ENCODE peak calls at places on chromosome 1, in five cellular contexts. One of them, this sample, is unnamed.

GRCh38 chr1:29497395-29498125 is 261.2 kb downstream of the PTPRU start:
- DNase-seq in stomach: peak; percentile 1
- DNase-seq in HCT116: no peak
- DNase-seq in heart left ventricle: no peak
- DNase-seq in lower leg skin: peak; percentile 59
- DNase-seq in this sample: no peak

GRCh38 chr1:116411784-116412479 is 38.9 kb downstream of the ATP1A1 start:
- DNase-seq in lower leg skin: peak; percentile 71
- DNase-seq in heart left ventricle: no peak
- DNase-seq in stomach: no peak
- DNase-seq in HCT116: no peak
- DNase-seq in this sample: no peak

GRCh38 chr1:180353930-180354329 is 123.9 kb downstream of the LHX4 start:
- DNase-seq in HCT116: no peak
- DNase-seq in lower leg skin: no peak
- DNase-seq in stomach: no peak
- DNase-seq in heart left ventricle: no peak
- DNase-seq in this sample: no peak

GRCh38 chr1:41226816-41227215 is 15.3 kb downstream of the SCMH1 start:
- DNase-seq in heart left ventricle: no peak
- DNase-seq in HCT116: no peak
- DNase-seq in lower leg skin: no peak
- DNase-seq in stomach: no peak
- DNase-seq in this sample: no peak

GRCh38 chr1:9260086-9260766 is 25.7 kb downstream of the H6PD start:
- DNase-seq in stomach: no peak
- DNase-seq in heart left ventricle: no peak
- DNase-seq in lower leg skin: no peak
- DNase-seq in HCT116: no peak
- DNase-seq in this sample: no peak

GRCh38 chr1:36845802-36846201 is 188.5 kb downstream of the GRIK3 start:
- DNase-seq in HCT116: no peak
- DNase-seq in heart left ventricle: no peak
- DNase-seq in lower leg skin: no peak
- DNase-seq in stomach: no peak
- DNase-seq in this sample: no peak

GRCh38 chr1:161192476-161193465 is 6.1 kb downstream of the ADAMTS4 start:
- DNase-seq in lower leg skin: no peak
- DNase-seq in stomach: peak; percentile 72
- DNase-seq in heart left ventricle: peak; percentile 57
- DNase-seq in HCT116: peak; percentile 54
- DNase-seq in this sample: peak; percentile 62

GRCh38 chr1:212752934-212753497 is 38.6 kb downstream of the NSL1 start:
- DNase-seq in stomach: no peak
- DNase-seq in lower leg skin: no peak
- DNase-seq in heart left ventricle: no peak
- DNase-seq in HCT116: no peak
- DNase-seq in this sample: no peak

GRCh38 chr1:21524686-21525339 is 15.6 kb downstream of the ALPL start:
- DNase-seq in stomach: peak; percentile 26
- DNase-seq in heart left ventricle: no peak
- DNase-seq in HCT116: no peak
- DNase-seq in lower leg skin: no peak
- DNase-seq in this sample: no peak

GRCh38 chr1:54543729-54544496 is 4.1 kb upstream of the ACOT11 start:
- DNase-seq in stomach: no peak
- DNase-seq in lower leg skin: peak; percentile 82
- DNase-seq in HCT116: no peak
- DNase-seq in heart left ventricle: no peak
- DNase-seq in this sample: no peak

GRCh38 chr1:54545916-54546635 is 2.0 kb upstream of the ACOT11 start:
- DNase-seq in stomach: no peak
- DNase-seq in lower leg skin: peak; percentile 59
- DNase-seq in heart left ventricle: no peak
- DNase-seq in HCT116: no peak
- DNase-seq in this sample: no peak

GRCh38 chr1:54540891-54541290 is 7.1 kb upstream of the ACOT11 start:
- DNase-seq in heart left ventricle: no peak
- DNase-seq in lower leg skin: peak; percentile 57
- DNase-seq in stomach: no peak
- DNase-seq in HCT116: no peak
- DNase-seq in this sample: no peak

GRCh38 chr1:54542962-54543539 is 5.0 kb upstream of the ACOT11 start:
- DNase-seq in stomach: no peak
- DNase-seq in heart left ventricle: no peak
- DNase-seq in lower leg skin: no peak
- DNase-seq in HCT116: no peak
- DNase-seq in this sample: no peak

DNA sequence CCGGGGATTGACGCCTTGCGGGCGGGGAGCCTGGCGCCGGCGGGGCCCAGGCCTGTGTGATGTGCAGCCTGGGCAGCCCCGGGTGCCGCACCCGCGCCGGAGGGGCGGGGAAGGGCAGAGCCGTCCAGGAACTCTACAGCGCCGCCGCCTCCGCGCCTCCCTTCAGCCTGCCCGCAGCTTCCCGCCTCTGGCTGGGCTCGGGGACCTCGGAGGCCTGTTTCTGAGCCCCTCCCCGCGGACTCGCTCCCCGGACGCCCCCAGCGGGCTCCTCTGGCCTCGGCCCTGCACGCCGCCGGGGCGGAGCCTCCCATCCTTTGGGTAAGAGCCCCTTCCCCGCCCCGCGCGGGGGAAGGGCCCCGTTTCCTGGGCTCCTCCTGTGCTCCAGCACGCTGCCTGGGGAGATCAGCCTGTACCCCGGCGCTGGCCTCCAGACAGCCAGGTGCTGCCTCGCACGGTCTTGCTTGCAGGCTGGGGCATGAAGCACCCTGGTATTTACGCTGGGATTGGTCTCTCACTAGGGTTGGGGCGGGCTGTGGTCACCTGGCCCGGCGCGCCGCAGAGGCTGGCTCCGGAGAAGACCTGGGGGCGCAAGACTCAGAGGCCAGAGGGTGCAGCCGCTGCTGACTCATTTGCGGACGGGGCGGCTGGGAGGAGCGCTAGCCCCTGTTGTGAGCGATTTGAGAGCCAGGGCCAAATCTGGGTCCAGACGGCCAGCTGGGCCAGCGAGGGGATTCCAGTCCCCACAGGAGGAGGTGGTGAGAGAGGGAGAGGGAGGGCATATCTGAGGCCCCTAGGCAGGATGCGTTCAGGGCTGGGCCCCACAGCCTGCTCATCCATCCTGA is 5.7 kb upstream of the ACOT11 start:
- DNase-seq in heart left ventricle: peak; percentile 82
- DNase-seq in stomach: peak; percentile 78
- DNase-seq in lower leg skin: peak; percentile 90
- DNase-seq in HCT116: peak; percentile 61
- DNase-seq in this sample: peak; percentile 80
- TF ChIP-seq POLR2A in heart left ventricle: no peak
- TF ChIP-seq POLR2A in stomach: no peak
- TF ChIP-seq POLR2A in lower leg skin: no peak
- TF ChIP-seq POLR2A in HCT116: no peak
- TF ChIP-seq POLR2A in this sample: peak; percentile 24

GRCh38 chr1:182385885-182386853 is 5.4 kb downstream of the GLUL start:
- DNase-seq in heart left ventricle: no peak
- DNase-seq in HCT116: no peak
- DNase-seq in lower leg skin: peak; percentile 82
- DNase-seq in stomach: no peak
- DNase-seq in this sample: no peak
- TF ChIP-seq POLR2A in heart left ventricle: no peak
- TF ChIP-seq POLR2A in HCT116: no peak
- TF ChIP-seq POLR2A in lower leg skin: no peak
- TF ChIP-seq POLR2A in stomach: peak; percentile 12
- TF ChIP-seq POLR2A in this sample: no peak

GRCh38 chr1:12063141-12064072 is at the start of gene TNFRSF8:
- DNase-seq in stomach: no peak
- DNase-seq in HCT116: no peak
- DNase-seq in lower leg skin: no peak
- DNase-seq in heart left ventricle: no peak
- DNase-seq in this sample: no peak
- TF ChIP-seq POLR2A in stomach: no peak
- TF ChIP-seq POLR2A in HCT116: no peak
- TF ChIP-seq POLR2A in lower leg skin: no peak
- TF ChIP-seq POLR2A in heart left ventricle: no peak
- TF ChIP-seq POLR2A in this sample: no peak

GRCh38 chr1:113912594-113913311 is 7.6 kb downstream of the DCLRE1B start:
- DNase-seq in lower leg skin: no peak
- DNase-seq in stomach: no peak
- DNase-seq in HCT116: no peak
- DNase-seq in heart left ventricle: peak; percentile 66
- DNase-seq in this sample: no peak
- TF ChIP-seq POLR2A in lower leg skin: no peak
- TF ChIP-seq POLR2A in stomach: no peak
- TF ChIP-seq POLR2A in HCT116: no peak
- TF ChIP-seq POLR2A in heart left ventricle: no peak
- TF ChIP-seq POLR2A in this sample: no peak